ENCODE peak calls at places on chromosome 16, in six cellular contexts. Z, C, Q, V, H and J are unnamed samples.

GRCh38 chr16:85548375-85548774 is 64.7 kb upstream of the GSE1 start:
- DNase-seq in Z (no peak), C (no peak), Q (no peak), V (no peak), H (no peak), J (no peak)

GRCh38 chr16:56628486-56629035 is 3.0 kb downstream of the MT1E start:
- DNase-seq in Z (peak), C (no peak), Q (no peak), V (no peak), H (no peak), J (no peak)

GRCh38 chr16:84198401-84198800 is 7.4 kb downstream of the ADAD2 start:
- DNase-seq in Z (no peak), C (peak), Q (no peak), V (no peak), H (no peak), J (no peak)

GRCh38 chr16:5951486-5951885 is 853.9 kb upstream of the EEF2KMT start:
- DNase-seq in Z (no peak), C (no peak), Q (no peak), V (no peak), H (no peak), J (no peak)

GRCh38 chr16:64416232-64417010 is 705.4 kb downstream of the CDH11 start:
- DNase-seq in Z (no peak), C (peak), Q (no peak), V (no peak), H (no peak), J (no peak)

GRCh38 chr16:17171250-17172143 is 299.3 kb downstream of the XYLT1 start:
- DNase-seq in Z (peak), C (no peak), Q (no peak), V (no peak), H (no peak), J (no peak)

GRCh38 chr16:69474447-69474846 is 50.0 kb downstream of the CYB5B start:
- DNase-seq in Z (no peak), C (peak), Q (no peak), V (no peak), H (no peak), J (no peak)

GRCh38 chr16:30903596-30903995 is 7.2 kb downstream of the CTF1 start:
- DNase-seq in Z (no peak), C (peak), Q (peak), V (no peak), H (peak), J (no peak)

GRCh38 chr16:86740298-86740697 is 161.9 kb downstream of the FOXL1 start:
- DNase-seq in Z (no peak), C (no peak), Q (no peak), V (no peak), H (no peak), J (no peak)

GRCh38 chr16:88500255-88500661 is 47.2 kb downstream of the ZFPM1 start:
- DNase-seq in Z (peak), C (no peak), Q (no peak), V (no peak), H (no peak), J (no peak)

GRCh38 chr16:66161942-66162341 is 204.5 kb upstream of the CDH5 start:
- DNase-seq in Z (no peak), C (no peak), Q (no peak), V (no peak), H (no peak), J (no peak)

GRCh38 chr16:70157105-70157476 is 16.5 kb upstream of the CLEC18C start:
- DNase-seq in Z (no peak), C (no peak), Q (peak), V (no peak), H (no peak), J (peak)

GRCh38 chr16:17607075-17607509 is 136.3 kb upstream of the XYLT1 start:
- DNase-seq in Z (no peak), C (no peak), Q (peak), V (no peak), H (no peak), J (no peak)

GRCh38 chr16:17266606-17267313 is 204.0 kb downstream of the XYLT1 start:
- DNase-seq in Z (peak), C (no peak), Q (no peak), V (no peak), H (no peak), J (peak)